ENCODE peak calls at places on chromosomes 12 and 14, in five cellular contexts. S is HCT116, E is epithelial cell of esophagus, Q is heart right ventricle, U is ascending aorta. W is an unnamed sample.

GRCh38 chr14:75495882-75496281 is 26.4 kb upstream of the BATF start:
- DNase-seq in S (no peak), E (no peak), Q (no peak), U (no peak), W (no peak)

GRCh38 chr12:82314406-82314892 is 43.7 kb downstream of the CCDC59 start:
- DNase-seq in S (no peak), E (peak; percentile 86), Q (no peak), U (no peak), W (peak; percentile 36)

GRCh38 chr14:104256025-104256424 is 117.6 kb downstream of the KIF26A start:
- DNase-seq in S (no peak), E (no peak), Q (no peak), U (no peak), W (no peak)

GRCh38 chr12:42588308-42588836 is 1.2 kb downstream of the PRICKLE1 start:
- DNase-seq in S (no peak), E (peak; percentile 8), Q (peak; percentile 32), U (no peak), W (peak; percentile 20)

GRCh38 chr12:3200032-3200617 is 122.9 kb downstream of the TSPAN9 start:
- DNase-seq in S (no peak), E (peak; percentile 64), Q (peak; percentile 68), U (no peak), W (peak; percentile 92)

GRCh38 chr12:112105891-112106290 is 2.7 kb downstream of the NAA25 start:
- DNase-seq in S (no peak), E (no peak), Q (no peak), U (no peak), W (no peak)

GRCh38 chr12:67271976-67272375 is 2.8 kb downstream of the CAND1 start:
- DNase-seq in S (no peak), E (no peak), Q (no peak), U (no peak), W (no peak)

GRCh38 chr12:6551496-6552139 is 4.2 kb downstream of the IFFO1 start:
- DNase-seq in S (no peak), E (peak; percentile 77), Q (no peak), U (peak; percentile 82), W (no peak)

GRCh38 chr14:24238527-24239037 is 3.8 kb downstream of the TINF2 start:
- DNase-seq in S (no peak), E (no peak), Q (no peak), U (peak; percentile 56), W (no peak)

GRCh38 chr12:54220567-54220966 is 31.8 kb upstream of the SMUG1 start:
- DNase-seq in S (no peak), E (no peak), Q (no peak), U (no peak), W (no peak)

GRCh38 chr12:78388461-78388860 is 476.1 kb upstream of the SYT1 start:
- DNase-seq in S (no peak), E (no peak), Q (no peak), U (no peak), W (no peak)

GRCh38 chr12:5789469-5789968 is 155.5 kb downstream of the ANO2 start:
- DNase-seq in S (no peak), E (peak; percentile 38), Q (no peak), U (no peak), W (no peak)

GRCh38 chr12:18546399-18546798 is 191.4 kb downstream of the PLCZ1 start:
- DNase-seq in S (no peak), E (peak; percentile 78), Q (no peak), U (no peak), W (no peak)

GRCh38 chr14:95452176-95452889 is 64.1 kb downstream of the SYNE3 start:
- DNase-seq in S (no peak), E (peak; percentile 26), Q (no peak), U (no peak), W (no peak)

GRCh38 chr12:57864382-57864781 is 17.9 kb upstream of the CTDSP2 start:
- DNase-seq in S (no peak), E (no peak), Q (no peak), U (no peak), W (peak; percentile 14)
- TF ChIP-seq CTCF in S (no peak), E (no peak), Q (no peak), U (no peak), W (no peak)

GRCh38 chr12:80056232-80056631 is 43.1 kb upstream of the OTOGL start:
- DNase-seq in S (no peak), E (no peak), Q (no peak), U (no peak), W (no peak)
- TF ChIP-seq CTCF in S (no peak), E (no peak), Q (no peak), U (no peak), W (no peak)

GRCh38 chr12:25592725-25593495 is 39.8 kb upstream of the LMNTD1 start:
- DNase-seq in S (no peak), E (no peak), Q (no peak), U (no peak), W (no peak)
- TF ChIP-seq CTCF in S (no peak), E (no peak), Q (no peak), U (no peak), W (no peak)

GRCh38 chr14:22124071-22124613 is 450.5 kb upstream of the OR4E1 start:
- DNase-seq in S (no peak), E (no peak), Q (no peak), U (no peak), W (no peak)

GRCh38 chr14:22123188-22123560 is 449.6 kb upstream of the OR4E1 start:
- DNase-seq in S (no peak), E (peak; percentile 79), Q (no peak), U (no peak), W (no peak)

GRCh38 chr14:22118894-22119477 is 445.4 kb upstream of the OR4E1 start:
- DNase-seq in S (no peak), E (peak; percentile 42), Q (no peak), U (no peak), W (no peak)

DNA sequence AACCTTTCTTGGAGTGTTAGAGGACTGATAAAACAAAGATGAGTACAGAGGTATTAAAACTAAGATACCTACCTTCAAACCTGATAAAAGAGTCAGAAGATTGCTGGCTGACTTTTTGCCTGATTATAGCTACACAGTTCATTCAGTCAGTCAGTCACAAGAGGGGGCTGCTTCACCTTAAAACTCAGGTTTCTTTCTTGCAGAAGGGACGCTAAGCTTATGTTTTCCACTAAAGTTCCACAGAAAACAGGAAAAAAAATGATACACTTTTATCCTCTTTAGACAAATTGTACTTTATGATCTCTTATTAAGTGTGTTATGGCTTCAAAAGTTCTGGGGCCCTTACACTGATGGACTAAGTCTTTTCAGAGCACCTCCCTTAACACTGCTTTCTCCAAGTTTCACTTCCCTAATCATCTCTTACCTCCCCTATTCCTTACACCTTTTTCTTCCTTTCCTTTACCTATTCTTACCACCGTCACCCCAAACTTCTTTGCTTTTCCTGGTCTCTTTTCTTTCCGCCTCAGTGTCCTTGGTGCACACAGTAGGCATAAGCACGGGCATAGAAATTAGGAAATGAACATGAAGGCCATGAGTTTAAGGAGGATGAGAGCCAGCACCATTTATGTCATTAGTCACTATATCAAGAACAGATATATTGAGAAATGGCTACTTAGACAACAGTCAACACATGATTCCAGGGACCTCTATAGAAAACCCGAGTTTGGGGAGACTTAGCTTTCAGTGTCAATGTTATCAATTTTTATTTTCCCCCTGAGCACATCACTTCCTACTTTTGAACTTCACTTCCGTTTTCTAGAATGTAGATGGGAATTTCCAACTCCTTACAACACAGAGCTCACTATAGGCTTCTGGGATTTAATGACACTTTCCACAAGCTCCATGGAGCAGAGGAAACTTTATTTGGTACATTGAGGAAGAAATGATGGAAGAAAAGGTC is 448.9 kb upstream of the OR4E1 start:
- DNase-seq in S (no peak), E (peak; percentile 63), Q (no peak), U (no peak), W (peak; percentile 13)
- TF ChIP-seq CTCF in S (peak; percentile 28), E (peak; percentile 54), Q (no peak), U (no peak), W (peak; percentile 18)

GRCh38 chr14:73746540-73747385 is 32.6 kb upstream of the PNMA1 start:
- DNase-seq in S (no peak), E (no peak), Q (no peak), U (no peak), W (no peak)
- TF ChIP-seq CTCF in S (peak; percentile 36), E (peak; percentile 47), Q (peak; percentile 34), U (no peak), W (no peak)

GRCh38 chr12:65682145-65682544 is 142.1 kb upstream of the HMGA2 start:
- DNase-seq in S (no peak), E (no peak), Q (no peak), U (no peak), W (no peak)

GRCh38 chr12:65689508-65689907 is 134.8 kb upstream of the HMGA2 start:
- DNase-seq in S (no peak), E (no peak), Q (no peak), U (no peak), W (no peak)

GRCh38 chr12:65684906-65685305 is 139.4 kb upstream of the HMGA2 start:
- DNase-seq in S (no peak), E (no peak), Q (no peak), U (no peak), W (no peak)

GRCh38 chr12:65681226-65681625 is 143.1 kb upstream of the HMGA2 start:
- DNase-seq in S (no peak), E (no peak), Q (no peak), U (no peak), W (no peak)

GRCh38 chr12:65685514-65685913 is 138.8 kb upstream of the HMGA2 start:
- DNase-seq in S (peak; percentile 29), E (peak; percentile 59), Q (no peak), U (no peak), W (no peak)
- TF ChIP-seq CTCF in S (peak; percentile 61), E (peak; percentile 61), Q (peak; percentile 51), U (no peak), W (peak; percentile 17)

GRCh38 chr14:37246427-37246829 is 48.7 kb downstream of the MIPOL1 start:
- DNase-seq in S (peak; percentile 39), E (peak; percentile 64), Q (no peak), U (no peak), W (no peak)
- TF ChIP-seq CTCF in S (peak; percentile 82), E (peak; percentile 67), Q (peak; percentile 73), U (peak; percentile 62), W (peak; percentile 91)

DNA sequence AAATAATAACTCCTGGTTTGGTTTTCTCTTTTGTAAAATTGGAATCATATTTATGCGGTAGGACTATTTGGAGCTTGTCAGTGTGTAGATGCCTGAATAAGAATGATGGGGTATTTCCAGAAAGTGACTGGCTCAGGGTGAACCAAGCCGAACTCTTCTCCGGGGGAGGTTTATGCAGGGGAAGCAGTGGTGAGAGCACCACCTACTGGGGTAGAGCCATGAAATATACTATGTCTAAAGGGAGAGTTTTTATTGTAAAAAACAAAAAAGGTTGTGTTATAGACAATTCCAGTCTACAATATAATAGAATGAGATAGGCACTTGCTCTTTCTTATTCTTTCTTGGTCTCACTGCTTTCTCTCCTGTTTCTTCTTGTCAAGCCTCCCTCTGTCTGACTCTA is 222.9 kb upstream of the SLC16A7 start:
- DNase-seq in S (peak; percentile 8), E (peak; percentile 42), Q (no peak), U (no peak), W (peak; percentile 11)
- TF ChIP-seq CTCF in S (peak; percentile 58), E (peak; percentile 45), Q (no peak), U (no peak), W (peak; percentile 37)

W was measured in nephron progenitor cell.